ENCODE peak calls at places on chromosomes 3 and 15, in ten cellular contexts. P is fibroblast of the conjunctiva; T is ELF-1; S is HS-27A; O is EH; N is naive thymus-derived CD4-positive, alpha-beta T cell; K is activated naive CD4-positive, alpha-beta T cell treated with anti-CD3 and anti-CD28 coated beads for 36 hours; Y is memory B cell; R is right cardiac atrium; A is stimulated activated naive CD8-positive, alpha-beta T cell treated with anti-CD3 and anti-CD28 coated beads, Interleukin-15, Interleukin-2, amounts not matched to agents 100 U/mL and 50 U/mL, for 24 hours. H is an unnamed sample.

GRCh38 chr3:124741027-124741426 is 10.8 kb downstream of the UMPS start:
- DNase-seq in K (no peak), T (no peak), S (no peak), R (no peak), Y (no peak), N (no peak), A (no peak), O (peak), P (peak), H (no peak)

GRCh38 chr15:40456299-40456712 is 14.5 kb upstream of the CHST14 start:
- DNase-seq in O (no peak), R (peak), P (no peak), N (no peak), T (peak), K (no peak), A (no peak), Y (no peak), S (no peak), H (no peak)

GRCh38 chr3:160343132-160343531 is 55.9 kb downstream of the IFT80 start:
- DNase-seq in O (peak), Y (no peak), A (no peak), T (no peak), S (no peak), R (no peak), N (no peak), P (peak), K (no peak), H (no peak)

GRCh38 chr3:145798691-145799550 is 362.1 kb downstream of the PLOD2 start:
- DNase-seq in A (no peak), K (no peak), O (no peak), N (no peak), Y (no peak), P (no peak), T (no peak), S (no peak), R (peak), H (peak)

GRCh38 chr3:137121704-137122314 is 164.0 kb downstream of the IL20RB start:
- DNase-seq in P (peak), K (peak), O (peak), T (peak), N (peak), A (peak), Y (no peak), R (no peak), S (peak), H (no peak)

GRCh38 chr3:116669576-116669975 is 40.0 kb upstream of the TUSC7 start:
- DNase-seq in K (no peak), N (no peak), Y (no peak), R (no peak), S (no peak), O (no peak), T (no peak), A (no peak), P (no peak), H (no peak)

GRCh38 chr15:67746450-67746849 is 78.9 kb upstream of the SKOR1 start:
- DNase-seq in R (no peak), O (no peak), Y (no peak), P (no peak), N (no peak), T (peak), S (no peak), A (no peak), K (peak), H (no peak)

GRCh38 chr3:13145131-13145825 is 72.0 kb upstream of the IQSEC1 start:
- DNase-seq in O (no peak), N (no peak), S (no peak), K (no peak), P (no peak), A (no peak), R (no peak), T (no peak), Y (no peak), H (no peak)

GRCh38 chr15:74960286-74960685 is 3.7 kb upstream of the RPP25 start:
- DNase-seq in R (no peak), P (no peak), Y (no peak), T (no peak), A (no peak), K (no peak), N (no peak), O (no peak), S (no peak), H (no peak)

GRCh38 chr3:45952456-45952855 is 9.2 kb downstream of the CXCR6 start:
- DNase-seq in A (no peak), S (no peak), N (no peak), R (no peak), P (no peak), T (no peak), O (peak), K (no peak), Y (no peak), H (no peak)

H was measured in H1.